ENCODE peak calls at places on chromosome 21, in seven cellular contexts. T is GM06990, G is sigmoid colon, K is HCT116, N is IMR-90, C is GM23338, R is prostate gland. Y is an unnamed sample.

GRCh38 chr21:37552496-37553399 is 186.2 kb downstream of the DYRK1A start:
- DNase-seq in T (no peak), G (peak), K (no peak), N (no peak), C (no peak), R (no peak), Y (no peak)

GRCh38 chr21:14545906-14546480 is at the start of gene SAMSN1:
- DNase-seq in T (no peak), G (peak), K (no peak), N (no peak), C (no peak), R (no peak), Y (no peak)

GRCh38 chr21:26572668-26573381 is at the start of gene CYYR1:
- DNase-seq in T (no peak), G (no peak), K (no peak), N (no peak), C (peak), R (no peak), Y (no peak)

GRCh38 chr21:32605469-32605868 is 6.7 kb downstream of the CFAP298 start:
- DNase-seq in T (no peak), G (no peak), K (no peak), N (no peak), C (no peak), R (no peak), Y (no peak)

GRCh38 chr21:14092834-14093560 is 117.8 kb downstream of the LIPI start:
- DNase-seq in T (no peak), G (peak), K (no peak), N (no peak), C (no peak), R (no peak), Y (no peak)

GRCh38 chr21:32048353-32048752 is 175.5 kb downstream of the HUNK start:
- DNase-seq in T (no peak), G (no peak), K (no peak), N (no peak), C (peak), R (no peak), Y (no peak)

GRCh38 chr21:14975136-14975905 is 89.5 kb downstream of the NRIP1 start:
- DNase-seq in T (no peak), G (no peak), K (no peak), N (no peak), C (no peak), R (no peak), Y (no peak)

GRCh38 chr21:22993822-22994574 is 1995.8 kb downstream of the NCAM2 start:
- DNase-seq in T (no peak), G (no peak), K (no peak), N (no peak), C (no peak), R (no peak), Y (no peak)

GRCh38 chr21:15062566-15062965 is 2.2 kb downstream of the NRIP1 start:
- DNase-seq in T (no peak), G (no peak), K (no peak), N (no peak), C (no peak), R (no peak), Y (no peak)

GRCh38 chr21:32412998-32413504 is 545 bp downstream of the EVA1C start:
- DNase-seq in T (no peak), G (peak), K (no peak), N (no peak), C (peak), R (peak), Y (no peak)

GRCh38 chr21:23639726-23640125 is 1967.6 kb downstream of the MRPL39 start:
- DNase-seq in T (no peak), G (no peak), K (no peak), N (no peak), C (no peak), R (no peak), Y (no peak)

GRCh38 chr21:20627594-20627993 is 370.6 kb upstream of the NCAM2 start:
- DNase-seq in T (no peak), G (no peak), K (no peak), N (no peak), C (peak), R (no peak), Y (no peak)

GRCh38 chr21:37974081-37974480 is 57.8 kb upstream of the KCNJ6 start:
- DNase-seq in T (no peak), G (no peak), K (no peak), N (peak), C (no peak), R (no peak), Y (no peak)

GRCh38 chr21:18522181-18522771 is 118.7 kb upstream of the TMPRSS15 start:
- DNase-seq in T (no peak), G (no peak), K (no peak), N (no peak), C (peak), R (no peak), Y (no peak)
- TF ChIP-seq CTCF in T (no peak), G (peak), K (no peak), N (no peak), C (peak), R (no peak), Y (no peak)

GRCh38 chr21:39105836-39106235 is 77.4 kb downstream of the PSMG1 start:
- DNase-seq in T (no peak), G (no peak), K (no peak), N (no peak), C (no peak), R (no peak), Y (no peak)

GRCh38 chr21:39108291-39109162 is 74.7 kb downstream of the PSMG1 start:
- DNase-seq in T (no peak), G (no peak), K (no peak), N (no peak), C (no peak), R (no peak), Y (no peak)

GRCh38 chr21:39109163-39109530 is 74.1 kb downstream of the PSMG1 start:
- DNase-seq in T (no peak), G (no peak), K (no peak), N (no peak), C (no peak), R (no peak), Y (no peak)

GRCh38 chr21:39106881-39107462 is 76.3 kb downstream of the PSMG1 start:
- DNase-seq in T (no peak), G (no peak), K (no peak), N (no peak), C (no peak), R (no peak), Y (no peak)

GRCh38 chr21:39107739-39108138 is 75.5 kb downstream of the PSMG1 start:
- DNase-seq in T (no peak), G (no peak), K (no peak), N (no peak), C (no peak), R (no peak), Y (no peak)
- H3K4me3 ChIP-seq in T (no peak), G (no peak), K (no peak), N (no peak), C (no peak), R (no peak), Y (no peak)

GRCh38 chr21:43970551-43970950 is 41.6 kb upstream of the TRAPPC10 start:
- DNase-seq in T (no peak), G (no peak), K (no peak), N (no peak), C (no peak), R (no peak), Y (no peak)
- TF ChIP-seq CTCF in T (no peak), G (no peak), K (no peak), N (no peak), C (no peak), R (no peak), Y (no peak)

GRCh38 chr21:42235593-42235992 is 16.7 kb downstream of the ABCG1 start:
- DNase-seq in T (no peak), G (no peak), K (no peak), N (no peak), C (no peak), R (no peak), Y (no peak)

GRCh38 chr21:42233067-42233981 is 14.4 kb downstream of the ABCG1 start:
- DNase-seq in T (peak), G (peak), K (no peak), N (peak), C (peak), R (peak), Y (no peak)

GRCh38 chr21:42236014-42236413 is 17.1 kb downstream of the ABCG1 start:
- DNase-seq in T (no peak), G (no peak), K (no peak), N (no peak), C (no peak), R (no peak), Y (no peak)

GRCh38 chr21:42234026-42234425 is 15.1 kb downstream of the ABCG1 start:
- DNase-seq in T (no peak), G (no peak), K (no peak), N (no peak), C (peak), R (no peak), Y (no peak)

GRCh38 chr21:42234464-42235241 is 15.7 kb downstream of the ABCG1 start:
- DNase-seq in T (peak), G (peak), K (no peak), N (peak), C (peak), R (peak), Y (no peak)
- H3K4me3 ChIP-seq in T (peak), G (peak), K (peak), N (peak), C (peak), R (peak), Y (peak)

GRCh38 chr21:45184869-45185268 is 102.8 kb downstream of the POFUT2 start:
- DNase-seq in T (no peak), G (no peak), K (no peak), N (no peak), C (no peak), R (no peak), Y (no peak)
- TF ChIP-seq CTCF in T (no peak), G (no peak), K (no peak), N (no peak), C (no peak), R (no peak), Y (no peak)

DNA sequence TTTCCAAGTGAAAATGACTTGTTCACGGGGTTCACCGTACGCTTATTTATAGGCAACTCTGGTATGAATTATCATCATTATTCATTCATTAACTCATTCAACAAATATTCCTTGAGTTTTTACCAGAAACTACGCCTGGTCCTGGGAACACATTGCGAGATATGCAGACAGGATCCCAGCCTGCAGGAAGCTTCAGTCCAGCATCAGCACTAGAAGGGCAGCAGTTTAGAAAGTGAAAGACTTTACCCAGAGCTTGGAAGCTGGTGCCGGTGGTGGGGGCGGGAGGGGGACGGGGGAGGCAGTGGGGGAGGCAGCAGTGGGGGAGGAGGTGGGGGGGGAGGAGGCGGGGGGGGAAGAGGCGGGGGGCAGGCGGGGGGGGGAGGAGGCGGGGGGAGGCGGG is 55.9 kb downstream of the SETD4 start:
- DNase-seq in T (no peak), G (peak), K (no peak), N (peak), C (no peak), R (no peak), Y (no peak)
- H3K4me3 ChIP-seq in T (no peak), G (no peak), K (no peak), N (no peak), C (no peak), R (no peak), Y (no peak)

GRCh38 chr21:35616090-35616489 is 444.2 kb downstream of the SETD4 start:
- DNase-seq in T (no peak), G (no peak), K (peak), N (peak), C (no peak), R (no peak), Y (no peak)
- TF ChIP-seq CTCF in T (peak), G (no peak), K (peak), N (peak), C (no peak), R (no peak), Y (peak)

GRCh38 chr21:17988038-17988437 is 168.9 kb upstream of the C21orf91 start:
- DNase-seq in T (no peak), G (no peak), K (no peak), N (no peak), C (no peak), R (no peak), Y (no peak)

GRCh38 chr21:17987328-17987727 is 168.2 kb upstream of the C21orf91 start:
- DNase-seq in T (no peak), G (no peak), K (no peak), N (no peak), C (no peak), R (no peak), Y (no peak)

GRCh38 chr21:17989780-17990179 is 170.6 kb upstream of the C21orf91 start:
- DNase-seq in T (no peak), G (no peak), K (no peak), N (no peak), C (peak), R (no peak), Y (no peak)
- H3K4me3 ChIP-seq in T (no peak), G (no peak), K (no peak), N (no peak), C (peak), R (no peak), Y (no peak)

GRCh38 chr21:34724857-34725195 is 56.0 kb downstream of the CLIC6 start:
- DNase-seq in T (no peak), G (no peak), K (no peak), N (no peak), C (no peak), R (no peak), Y (no peak)
- TF ChIP-seq CTCF in T (no peak), G (no peak), K (no peak), N (no peak), C (no peak), R (no peak), Y (no peak)